ENCODE peak calls at places on chromosomes 6 and 20, in seven cellular contexts. One of them, this sample, is unnamed.
A peak's percentile ranks its signal among the peaks of the same experiment; 100 is the strongest.

GRCh38 chr6:138824482-138825134 is 28.7 kb downstream of the ECT2L start:
- DNase-seq in H1: no peak
- DNase-seq in HCT116: no peak
- DNase-seq in GM12878: no peak
- DNase-seq in K562: peak; percentile 36
- DNase-seq in SK-N-SH: no peak
- DNase-seq in HepG2: peak; percentile 25
- DNase-seq in this sample: no peak

GRCh38 chr20:51410586-51411325 is 131.8 kb downstream of the NFATC2 start:
- DNase-seq in H1: no peak
- DNase-seq in HCT116: no peak
- DNase-seq in GM12878: no peak
- DNase-seq in K562: no peak
- DNase-seq in SK-N-SH: no peak
- DNase-seq in HepG2: no peak
- DNase-seq in this sample: no peak

GRCh38 chr20:54456972-54457371 is 18.4 kb upstream of the DOK5 start:
- DNase-seq in H1: no peak
- DNase-seq in HCT116: no peak
- DNase-seq in GM12878: no peak
- DNase-seq in K562: no peak
- DNase-seq in SK-N-SH: no peak
- DNase-seq in HepG2: no peak
- DNase-seq in this sample: no peak

GRCh38 chr20:44065401-44066340 is 121.3 kb downstream of the JPH2 start:
- DNase-seq in H1: no peak
- DNase-seq in HCT116: no peak
- DNase-seq in GM12878: no peak
- DNase-seq in K562: no peak
- DNase-seq in SK-N-SH: no peak
- DNase-seq in HepG2: no peak
- DNase-seq in this sample: no peak

GRCh38 chr6:132768051-132768517 is 10.4 kb upstream of the VNN2 start:
- DNase-seq in H1: peak; percentile 31
- DNase-seq in HCT116: peak; percentile 40
- DNase-seq in GM12878: no peak
- DNase-seq in K562: peak; percentile 67
- DNase-seq in SK-N-SH: peak; percentile 3
- DNase-seq in HepG2: peak; percentile 55
- DNase-seq in this sample: no peak

GRCh38 chr6:107707346-107708270 is 116.5 kb downstream of the SCML4 start:
- DNase-seq in H1: no peak
- DNase-seq in HCT116: no peak
- DNase-seq in GM12878: no peak
- DNase-seq in K562: no peak
- DNase-seq in SK-N-SH: no peak
- DNase-seq in HepG2: no peak
- DNase-seq in this sample: no peak

GRCh38 chr6:95091823-95092436 is 485.4 kb upstream of the MANEA start:
- DNase-seq in H1: no peak
- DNase-seq in HCT116: peak; percentile 57
- DNase-seq in GM12878: no peak
- DNase-seq in K562: peak; percentile 28
- DNase-seq in SK-N-SH: peak; percentile 21
- DNase-seq in HepG2: peak; percentile 41
- DNase-seq in this sample: no peak

GRCh38 chr6:35368038-35368887 is 25.9 kb downstream of the PPARD start:
- DNase-seq in H1: no peak
- DNase-seq in HCT116: peak; percentile 93
- DNase-seq in GM12878: no peak
- DNase-seq in K562: peak; percentile 21
- DNase-seq in SK-N-SH: no peak
- DNase-seq in HepG2: peak; percentile 96
- DNase-seq in this sample: no peak

GRCh38 chr6:166825553-166826145 is 130.7 kb downstream of the RNASET2 start:
- DNase-seq in H1: no peak
- DNase-seq in HCT116: no peak
- DNase-seq in GM12878: no peak
- DNase-seq in K562: no peak
- DNase-seq in SK-N-SH: no peak
- DNase-seq in HepG2: no peak
- DNase-seq in this sample: no peak

GRCh38 chr20:9837634-9838033 is 1.2 kb downstream of the PAK5 start:
- DNase-seq in H1: no peak
- DNase-seq in HCT116: no peak
- DNase-seq in GM12878: no peak
- DNase-seq in K562: no peak
- DNase-seq in SK-N-SH: no peak
- DNase-seq in HepG2: no peak
- DNase-seq in this sample: no peak

GRCh38 chr6:119170427-119171407 is 92.3 kb upstream of the FAM184A start:
- DNase-seq in H1: no peak
- DNase-seq in HCT116: peak; percentile 34
- DNase-seq in GM12878: no peak
- DNase-seq in K562: no peak
- DNase-seq in SK-N-SH: no peak
- DNase-seq in HepG2: peak; percentile 97
- DNase-seq in this sample: no peak

GRCh38 chr20:17557675-17558006 is 12.2 kb upstream of the DSTN start:
- DNase-seq in H1: no peak
- DNase-seq in HCT116: peak; percentile 78
- DNase-seq in GM12878: no peak
- DNase-seq in K562: peak; percentile 18
- DNase-seq in SK-N-SH: no peak
- DNase-seq in HepG2: peak; percentile 50
- DNase-seq in this sample: no peak

GRCh38 chr6:170243791-170244291 is 47.0 kb downstream of the DLL1 start:
- DNase-seq in H1: no peak
- DNase-seq in HCT116: no peak
- DNase-seq in GM12878: no peak
- DNase-seq in K562: no peak
- DNase-seq in SK-N-SH: peak; percentile 86
- DNase-seq in HepG2: no peak
- DNase-seq in this sample: no peak

GRCh38 chr20:24964518-24964838 is 15.4 kb downstream of the CST7 start:
- DNase-seq in H1: no peak
- DNase-seq in HCT116: no peak
- DNase-seq in GM12878: no peak
- DNase-seq in K562: no peak
- DNase-seq in SK-N-SH: no peak
- DNase-seq in HepG2: no peak
- DNase-seq in this sample: no peak

DNA sequence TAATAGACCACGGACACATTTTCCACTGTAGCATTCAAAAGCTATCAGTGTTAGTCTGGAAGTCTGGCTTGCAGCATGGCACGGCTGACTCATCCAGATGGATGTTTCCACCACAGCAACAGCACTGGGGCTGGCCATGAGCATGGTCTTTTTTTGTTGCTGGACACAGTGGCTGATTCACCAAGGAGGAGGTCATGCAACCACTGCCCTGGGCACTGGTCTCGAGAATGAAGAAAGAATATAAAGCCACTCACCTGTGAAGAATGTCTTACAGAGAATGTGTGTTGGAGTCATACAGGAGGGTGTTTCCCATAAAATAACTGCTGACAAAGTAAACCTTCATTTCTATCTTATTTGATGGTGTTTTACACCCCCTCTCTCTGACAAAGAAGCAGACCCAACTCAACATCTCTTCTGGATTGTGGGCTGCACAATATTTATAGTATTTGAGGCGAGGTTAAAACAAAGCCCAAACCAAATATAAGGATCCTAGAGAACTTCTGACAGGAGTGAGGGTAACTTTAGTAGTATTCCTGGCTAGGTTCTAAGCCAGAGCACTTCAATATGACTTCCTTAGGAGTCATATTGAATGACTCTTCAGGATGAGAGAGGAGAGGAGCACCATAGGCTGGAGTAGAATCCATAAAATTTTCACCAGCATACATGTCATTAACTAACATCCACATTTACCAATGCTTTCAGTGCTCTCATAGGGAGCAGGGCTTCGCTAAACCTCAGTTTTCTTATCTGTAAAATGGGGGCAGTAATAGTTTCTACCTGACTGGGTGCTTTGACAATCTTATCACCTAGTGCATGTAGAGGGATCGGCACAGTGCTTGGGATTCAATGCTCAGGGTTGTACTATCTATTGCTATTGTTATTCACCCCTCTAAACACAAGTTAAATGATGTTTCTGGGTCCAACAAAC is 121.4 kb downstream of the KIF13A start:
- DNase-seq in H1: peak; percentile 7
- DNase-seq in HCT116: peak; percentile 98
- DNase-seq in GM12878: no peak
- DNase-seq in K562: peak; percentile 63
- DNase-seq in SK-N-SH: no peak
- DNase-seq in HepG2: peak; percentile 53
- DNase-seq in this sample: peak; percentile 92
- TF ChIP-seq POLR2AphosphoS5 in H1: no peak
- TF ChIP-seq POLR2AphosphoS5 in HCT116: peak; percentile 47
- TF ChIP-seq POLR2AphosphoS5 in GM12878: no peak
- TF ChIP-seq POLR2AphosphoS5 in K562: no peak
- TF ChIP-seq POLR2AphosphoS5 in SK-N-SH: peak; percentile 43
- TF ChIP-seq POLR2AphosphoS5 in HepG2: no peak
- TF ChIP-seq POLR2AphosphoS5 in this sample: no peak

GRCh38 chr6:28226460-28226859 is 1.4 kb downstream of the ZSCAN9 start:
- DNase-seq in H1: no peak
- DNase-seq in HCT116: no peak
- DNase-seq in GM12878: no peak
- DNase-seq in K562: no peak
- DNase-seq in SK-N-SH: no peak
- DNase-seq in HepG2: no peak
- DNase-seq in this sample: no peak
- H3K4me3 ChIP-seq in H1: peak overlapping the region; percentile 99
- H3K4me3 ChIP-seq in HCT116: peak overlapping the region; percentile 83
- H3K4me3 ChIP-seq in GM12878: no peak overlapping the region
- H3K4me3 ChIP-seq in K562: peak overlapping the region; percentile 79
- H3K4me3 ChIP-seq in SK-N-SH: no peak overlapping the region
- H3K4me3 ChIP-seq in HepG2: peak overlapping the region; percentile 99
- H3K4me3 ChIP-seq in this sample: no peak overlapping the region

DNA sequence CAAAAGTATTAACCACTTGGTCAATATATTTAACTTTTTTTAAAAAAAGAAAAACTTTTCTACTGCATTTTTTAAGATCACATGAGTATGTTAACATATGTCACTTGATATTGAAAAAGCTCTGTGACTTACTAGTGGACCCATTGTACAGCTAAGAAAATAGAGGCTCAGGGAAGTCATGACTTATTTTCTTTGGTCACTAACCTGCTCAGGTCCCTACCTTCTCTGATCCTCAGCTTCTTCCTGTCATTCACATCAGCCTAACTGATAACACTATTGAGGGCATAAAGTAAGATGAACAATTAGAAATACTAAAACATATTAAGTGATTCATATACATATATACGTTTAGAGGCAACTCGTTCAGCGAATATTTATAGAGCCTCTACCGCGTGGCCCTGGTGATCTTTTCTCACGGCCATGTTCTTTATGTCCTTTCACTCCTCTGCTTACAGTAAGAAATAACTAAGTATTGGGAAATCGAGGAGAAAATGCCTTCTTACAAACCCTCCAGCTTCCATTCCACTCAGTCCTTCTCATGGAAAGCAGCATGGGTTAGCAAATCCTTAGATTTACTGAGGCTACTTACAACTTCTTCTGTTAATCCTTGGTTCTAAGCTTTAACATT is 19.6 kb downstream of the AGPAT4 start:
- DNase-seq in H1: no peak
- DNase-seq in HCT116: no peak
- DNase-seq in GM12878: no peak
- DNase-seq in K562: peak; percentile 43
- DNase-seq in SK-N-SH: no peak
- DNase-seq in HepG2: no peak
- DNase-seq in this sample: no peak
- TF ChIP-seq SIN3A in H1: no peak
- TF ChIP-seq SIN3A in HCT116: no peak
- TF ChIP-seq SIN3A in GM12878: no peak
- TF ChIP-seq SIN3A in K562: no peak
- TF ChIP-seq SIN3A in SK-N-SH: no peak
- TF ChIP-seq SIN3A in HepG2: no peak
- TF ChIP-seq SIN3A in this sample: no peak

GRCh38 chr20:1890469-1891262 is 4.5 kb upstream of the SIRPA start:
- DNase-seq in H1: no peak
- DNase-seq in HCT116: no peak
- DNase-seq in GM12878: no peak
- DNase-seq in K562: no peak
- DNase-seq in SK-N-SH: no peak
- DNase-seq in HepG2: no peak
- DNase-seq in this sample: no peak
- TF ChIP-seq POLR2AphosphoS5 in H1: no peak
- TF ChIP-seq POLR2AphosphoS5 in HCT116: no peak
- TF ChIP-seq POLR2AphosphoS5 in GM12878: no peak
- TF ChIP-seq POLR2AphosphoS5 in K562: no peak
- TF ChIP-seq POLR2AphosphoS5 in SK-N-SH: no peak
- TF ChIP-seq POLR2AphosphoS5 in HepG2: no peak
- TF ChIP-seq POLR2AphosphoS5 in this sample: no peak